ENCODE peak calls at places on chromosomes 1 and 21, in five cellular contexts. F, P, M, H and W are unnamed samples.
A peak's percentile ranks its signal among the peaks of the same experiment; 100 is the strongest.

GRCh38 chr1:160636076-160636475 is 10.8 kb downstream of the SLAMF1 start:
- DNase-seq in P (no peak), F (no peak), M (no peak), H (no peak), W (no peak)

GRCh38 chr1:199084293-199084692 is 445.5 kb downstream of the PTPRC start:
- DNase-seq in P (peak; percentile 85), M (no peak), F (peak; percentile 94), H (no peak), W (no peak)

GRCh38 chr1:194466706-194467105 is 1280.3 kb upstream of the B3GALT2 start:
- DNase-seq in F (no peak), M (no peak), P (no peak), H (no peak), W (peak; percentile 10)

GRCh38 chr1:88333301-88333700 is 350.8 kb upstream of the PKN2 start:
- DNase-seq in M (no peak), F (no peak), P (no peak), H (no peak), W (no peak)

GRCh38 chr1:8217011-8217711 is 100.8 kb upstream of the SLC45A1 start:
- DNase-seq in H (peak; percentile 15), M (no peak), P (no peak), F (no peak), W (no peak)

GRCh38 chr1:158711098-158711497 is 9.4 kb downstream of the OR6K3 start:
- DNase-seq in H (no peak), P (no peak), F (no peak), M (no peak), W (no peak)

GRCh38 chr1:232868793-232869491 is 63.7 kb downstream of the MAP10 start:
- DNase-seq in H (no peak), F (peak; percentile 83), P (peak; percentile 69), M (peak; percentile 66), W (peak; percentile 91)

GRCh38 chr1:11099310-11100148 is at the start of gene EXOSC10:
- DNase-seq in P (peak; percentile 63), M (peak; percentile 88), H (peak; percentile 95), F (peak; percentile 77), W (peak; percentile 89)

GRCh38 chr1:110347182-110347893 is 8.2 kb downstream of the RBM15 start:
- DNase-seq in M (no peak), H (no peak), F (no peak), P (no peak), W (no peak)

GRCh38 chr1:25004355-25004754 is 74.3 kb upstream of the RUNX3 start:
- DNase-seq in M (no peak), P (no peak), H (no peak), F (no peak), W (no peak)

GRCh38 chr1:89350298-89350697 is 13.6 kb upstream of the GBP6 start:
- DNase-seq in P (no peak), H (no peak), F (no peak), M (no peak), W (no peak)

GRCh38 chr1:156245451-156246232 is 2.2 kb downstream of the PAQR6 start:
- DNase-seq in F (no peak), H (peak; percentile 37), M (no peak), P (no peak), W (peak; percentile 44)

GRCh38 chr1:167899253-167899681 is 14.7 kb downstream of the ADCY10 start:
- DNase-seq in F (peak; percentile 71), H (no peak), P (no peak), M (no peak), W (no peak)

GRCh38 chr1:16612332-16613172 is 812 bp downstream of the NBPF1 start:
- DNase-seq in H (peak; percentile 37), M (peak; percentile 62), P (peak; percentile 72), F (peak; percentile 91), W (peak; percentile 84)

GRCh38 chr1:218686258-218686657 is 341.1 kb downstream of the TGFB2 start:
- DNase-seq in P (peak; percentile 39), H (no peak), M (no peak), F (peak; percentile 79), W (peak; percentile 25)

GRCh38 chr1:154264454-154264853 is 8.0 kb upstream of the HAX1 start:
- DNase-seq in P (no peak), H (no peak), F (no peak), M (no peak), W (no peak)

GRCh38 chr1:119253366-119253765 is 112.9 kb upstream of the WARS2 start:
- DNase-seq in H (no peak), F (peak; percentile 2), P (no peak), M (no peak), W (peak; percentile 68)

GRCh38 chr1:5269901-5270300 is 615.5 kb downstream of the AJAP1 start:
- DNase-seq in M (no peak), P (no peak), F (no peak), H (no peak), W (no peak)

GRCh38 chr1:3625151-3625907 is 514 bp downstream of the TPRG1L start:
- DNase-seq in P (no peak), H (no peak), F (peak; percentile 39), M (peak; percentile 37), W (peak; percentile 58)

GRCh38 chr1:117070124-117070523 is 10.0 kb downstream of the TTF2 start:
- DNase-seq in M (no peak), F (peak; percentile 67), P (no peak), H (no peak), W (no peak)

GRCh38 chr1:203338335-203339036 is 12.4 kb downstream of the FMOD start:
- DNase-seq in F (peak; percentile 68), H (peak; percentile 66), P (no peak), M (peak; percentile 65), W (peak; percentile 71)

GRCh38 chr1:184272178-184272866 is 114.5 kb upstream of the C1orf21 start:
- DNase-seq in H (no peak), F (peak; percentile 32), M (no peak), P (no peak), W (no peak)

GRCh38 chr21:21096956-21097355 is 98.7 kb downstream of the NCAM2 start:
- DNase-seq in P (no peak), H (no peak), F (no peak), M (no peak), W (no peak)

GRCh38 chr1:102184477-102184876 is 187.8 kb upstream of the OLFM3 start:
- DNase-seq in M (no peak), H (no peak), F (no peak), P (no peak), W (no peak)

GRCh38 chr1:183228650-183229220 is 42.7 kb downstream of the LAMC2 start:
- DNase-seq in F (no peak), H (no peak), M (no peak), P (no peak), W (no peak)

GRCh38 chr1:221620437-221621384 is 121.2 kb downstream of the DUSP10 start:
- DNase-seq in F (peak; percentile 23), M (peak; percentile 58), P (no peak), H (no peak), W (peak; percentile 69)

GRCh38 chr1:53688703-53689102 is 50.3 kb downstream of the GLIS1 start:
- DNase-seq in H (no peak), P (no peak), F (no peak), M (peak; percentile 7), W (no peak)

GRCh38 chr1:75855010-75855409 is 58.3 kb downstream of the MSH4 start:
- DNase-seq in F (peak; percentile 53), H (no peak), M (peak; percentile 1), P (no peak), W (peak; percentile 81)

GRCh38 chr1:15609631-15610030 is 7.6 kb upstream of the DDI2 start:
- DNase-seq in H (no peak), F (no peak), P (no peak), M (no peak), W (peak; percentile 14)

GRCh38 chr1:26010800-26011199 is 10.8 kb upstream of the EXTL1 start:
- DNase-seq in P (no peak), F (no peak), H (no peak), M (no peak), W (no peak)

GRCh38 chr1:205543351-205544305 is 39.2 kb downstream of the CDK18 start:
- DNase-seq in M (peak; percentile 63), F (peak; percentile 82), P (peak; percentile 26), H (no peak), W (peak; percentile 89)

GRCh38 chr1:178506177-178506576 is 6.7 kb upstream of the TEX35 start:
- DNase-seq in H (no peak), P (no peak), F (no peak), M (no peak), W (no peak)

GRCh38 chr1:37175666-37176215 is 141.4 kb upstream of the GRIK3 start:
- DNase-seq in M (no peak), P (no peak), H (no peak), F (no peak), W (no peak)

GRCh38 chr1:21342961-21343838 is 52.9 kb upstream of the ECE1 start:
- DNase-seq in M (no peak), F (no peak), H (peak; percentile 35), P (no peak), W (no peak)

GRCh38 chr1:51210055-51210454 is 26.0 kb upstream of the RNF11 start:
- DNase-seq in F (no peak), H (no peak), P (no peak), M (no peak), W (no peak)

GRCh38 chr1:150548632-150549495 is at the start of gene ADAMTSL4:
- DNase-seq in P (no peak), F (peak; percentile 78), H (no peak), M (peak; percentile 80), W (peak; percentile 62)
- TF ChIP-seq CTCF in P (peak; percentile 10), F (peak; percentile 20), H (no peak), M (no peak), W (no peak)

GRCh38 chr1:240808381-240808780 is 196.4 kb upstream of the GREM2 start:
- DNase-seq in F (no peak), H (no peak), M (no peak), P (no peak), W (peak; percentile 34)

GRCh38 chr1:240816472-240816871 is 204.5 kb upstream of the GREM2 start:
- DNase-seq in F (no peak), M (no peak), H (no peak), P (no peak), W (no peak)

GRCh38 chr1:240806201-240806745 is 194.3 kb upstream of the GREM2 start:
- DNase-seq in F (peak; percentile 37), H (no peak), P (no peak), M (no peak), W (peak; percentile 46)

DNA sequence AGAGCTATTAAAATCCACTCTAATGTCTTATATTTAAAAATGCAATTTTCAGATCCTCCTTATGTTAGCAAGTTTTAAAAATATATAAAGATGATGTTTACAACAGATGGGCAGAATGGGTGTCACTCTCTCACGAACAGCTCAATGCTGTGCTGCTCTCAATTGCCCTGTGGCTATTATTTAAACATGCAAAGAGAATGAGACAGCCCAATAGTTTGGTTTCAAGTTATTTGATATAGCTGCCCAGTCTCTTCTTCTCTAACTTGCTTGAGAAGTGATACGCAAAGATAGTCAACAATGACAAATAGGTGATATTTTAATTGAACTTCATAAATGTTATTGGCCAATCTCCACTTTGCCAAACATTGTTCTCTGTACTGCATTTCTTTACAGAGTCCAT is 199.3 kb upstream of the GREM2 start:
- DNase-seq in M (no peak), H (no peak), P (no peak), F (no peak), W (no peak)
- H3K4me3 ChIP-seq in M (no peak overlapping the region), H (no peak overlapping the region), P (no peak overlapping the region), F (no peak overlapping the region), W (no peak overlapping the region)

GRCh38 chr1:58204284-58204683 is 342.2 kb downstream of the OMA1 start:
- DNase-seq in H (no peak), P (no peak), M (peak; percentile 1), F (no peak), W (no peak)
- TF ChIP-seq CTCF in H (no peak), P (peak; percentile 29), M (no peak), F (peak; percentile 12), W (peak; percentile 4)

GRCh38 chr1:82700476-82700875 is 899.7 kb downstream of the ADGRL2 start:
- DNase-seq in F (no peak), M (no peak), H (no peak), P (no peak), W (no peak)
- H3K4me3 ChIP-seq in F (no peak overlapping the region), M (no peak overlapping the region), H (no peak overlapping the region), P (no peak overlapping the region), W (no peak overlapping the region)